ENCODE peak calls at places on chromosomes 3 and 15, in seven cellular contexts. H is fibroblast of pulmonary artery; G is retinal pigment epithelial cell; S is foreskin fibroblast; P is AG09319; L is effector memory CD4-positive, alpha-beta T cell; C is stimulated activated CD4-positive, alpha-beta T cell treated with anti-CD3 and anti-CD28 coated beads, TNF-alpha, amount 100 ng/mL, for 48 hours. O is an unnamed sample.

GRCh38 chr3:107662586-107662985 is 139.8 kb downstream of the BBX start:
- DNase-seq in S (peak; percentile 18), L (no peak), H (peak; percentile 55), P (no peak), C (no peak), G (no peak), O (no peak)

GRCh38 chr3:141870091-141870687 is 6.3 kb upstream of the ATP1B3 start:
- DNase-seq in S (no peak), H (no peak), L (no peak), C (no peak), G (no peak), P (no peak), O (no peak)

GRCh38 chr3:71050133-71050520 is 533.4 kb downstream of the FOXP1 start:
- DNase-seq in S (peak; percentile 57), G (no peak), L (no peak), P (no peak), H (peak; percentile 70), C (no peak), O (no peak)

GRCh38 chr3:52281980-52282801 is 3.7 kb upstream of the WDR82 start:
- DNase-seq in C (no peak), P (no peak), H (no peak), G (no peak), L (no peak), S (peak; percentile 77), O (no peak)

GRCh38 chr3:119304201-119304713 is 10.1 kb downstream of the ARHGAP31 start:
- DNase-seq in H (no peak), P (no peak), S (peak; percentile 61), C (no peak), L (no peak), G (peak; percentile 54), O (no peak)

GRCh38 chr3:110343945-110344344 is 727.7 kb upstream of the NECTIN3 start:
- DNase-seq in G (no peak), C (no peak), L (no peak), H (peak; percentile 19), S (peak; percentile 67), P (no peak), O (no peak)

GRCh38 chr15:71151061-71151460 is 35.8 kb downstream of the THSD4 start:
- DNase-seq in H (peak; percentile 32), L (no peak), G (no peak), P (peak; percentile 45), C (no peak), S (peak; percentile 22), O (no peak)

GRCh38 chr3:120450261-120450913 is 405 bp downstream of the FSTL1 start:
- DNase-seq in S (peak; percentile 51), C (no peak), L (no peak), H (peak; percentile 44), P (no peak), G (no peak), O (no peak)

GRCh38 chr15:55649058-55649423 is 60.9 kb upstream of the PYGO1 start:
- DNase-seq in S (peak; percentile 73), H (peak; percentile 29), L (no peak), C (no peak), G (peak; percentile 44), P (no peak), O (no peak)

O was measured in lung.